ENCODE peak calls at places on chromosomes 4 and X, in six cellular contexts. L is stimulated activated CD8-positive, alpha-beta memory T cell treated with anti-CD3 and anti-CD28 coated beads, Interleukin-12 subunit alpha, Interleukin-12 subunit beta, amount 100 ng/mL, for 4 hours; W is CD8-positive, alpha-beta T cell; Q is CD4-positive, alpha-beta T cell; M is astrocyte of the hippocampus; Y is T-helper 9 cell. K is an unnamed sample.

GRCh38 chr4:102692474-102692873 is 68.3 kb downstream of the MANBA start:
- DNase-seq in Q (no peak), M (no peak), L (no peak), W (no peak), Y (no peak), K (no peak)

GRCh38 chr4:19039816-19040215 is 1018.3 kb upstream of the LCORL start:
- DNase-seq in W (no peak), L (no peak), Q (no peak), Y (no peak), M (no peak), K (no peak)

GRCh38 chr4:52751349-52751911 is at the start of gene ERVMER34-1:
- DNase-seq in M (peak; percentile 71), L (no peak), Q (no peak), W (no peak), Y (no peak), K (no peak)

GRCh38 chr4:185464184-185464583 is 7.3 kb downstream of the CCDC110 start:
- DNase-seq in M (no peak), Q (no peak), L (no peak), Y (no peak), W (no peak), K (no peak)

GRCh38 chr4:82801910-82802521 is 3.4 kb upstream of the SCD5 start:
- DNase-seq in Q (no peak), L (no peak), M (peak; percentile 48), W (no peak), Y (no peak), K (no peak)

GRCh38 chr4:152165146-152165545 is 370.7 kb downstream of the FBXW7 start:
- DNase-seq in M (peak; percentile 29), Y (no peak), Q (no peak), W (no peak), L (no peak), K (no peak)

GRCh38 chr4:150237110-150237852 is 159.0 kb downstream of the DCLK2 start:
- DNase-seq in L (no peak), Y (no peak), Q (no peak), W (no peak), M (peak; percentile 83), K (no peak)

GRCh38 chr4:1191621-1192020 is 19.2 kb upstream of the SPON2 start:
- DNase-seq in W (no peak), M (no peak), L (no peak), Y (no peak), Q (no peak), K (no peak)

GRCh38 chrX:73944582-73944947 is 359.4 kb upstream of the ZCCHC13 start:
- DNase-seq in W (no peak), Q (no peak), Y (no peak), M (no peak), L (no peak), K (no peak)

GRCh38 chr4:134777626-134778025 is 576.0 kb upstream of the PABPC4L start:
- DNase-seq in W (no peak), M (peak; percentile 6), Q (no peak), L (no peak), Y (no peak), K (no peak)

GRCh38 chr4:151195801-151196200 is 81.2 kb upstream of the PRSS48 start:
- DNase-seq in L (no peak), Q (no peak), M (peak; percentile 32), Y (no peak), W (no peak), K (no peak)

GRCh38 chrX:114166601-114167000 is 417.3 kb upstream of the HTR2C start:
- DNase-seq in Y (no peak), M (no peak), L (no peak), Q (no peak), W (no peak), K (no peak)

GRCh38 chr4:167854881-167855280 is 237.5 kb upstream of the ANXA10 start:
- DNase-seq in M (no peak), Q (no peak), L (no peak), W (no peak), Y (no peak), K (no peak)

GRCh38 chr4:6916069-6916586 is 6.5 kb downstream of the TBC1D14 start:
- DNase-seq in M (no peak), Q (no peak), L (no peak), Y (no peak), W (no peak), K (no peak)

GRCh38 chrX:45850775-45851433 is 650.2 kb upstream of the DIPK2B start:
- DNase-seq in W (peak; percentile 55), L (no peak), Q (peak; percentile 0), Y (peak; percentile 4), M (peak; percentile 53), K (no peak)

GRCh38 chrX:38578152-38578551 is 16.8 kb downstream of the TSPAN7 start:
- DNase-seq in M (no peak), Q (no peak), L (no peak), W (no peak), Y (no peak), K (no peak)

GRCh38 chr4:121243476-121243875 is 79.4 kb upstream of the TNIP3 start:
- DNase-seq in L (no peak), Q (no peak), Y (no peak), W (no peak), M (no peak), K (no peak)

GRCh38 chr4:102687373-102687981 is 73.3 kb downstream of the MANBA start:
- DNase-seq in M (peak; percentile 68), W (no peak), Q (no peak), Y (no peak), L (no peak), K (no peak)

GRCh38 chr4:38062088-38062893 is 102.1 kb downstream of the PTTG2 start:
- DNase-seq in W (peak; percentile 73), Q (peak; percentile 54), Y (peak; percentile 48), M (peak; percentile 88), L (peak; percentile 22), K (peak; percentile 59)

GRCh38 chr4:14100349-14100748 is 472.8 kb upstream of the BOD1L1 start:
- DNase-seq in W (no peak), L (no peak), Y (no peak), Q (no peak), M (no peak), K (no peak)

GRCh38 chr4:26468283-26468949 is 21.9 kb downstream of the CCKAR start:
- DNase-seq in W (no peak), L (no peak), Y (no peak), Q (no peak), M (no peak), K (no peak)

GRCh38 chrX:15738686-15739016 is 581 bp downstream of the CA5B start:
- DNase-seq in L (no peak), Y (no peak), M (no peak), W (no peak), Q (no peak), K (peak; percentile 30)

K was measured in natural killer cell.